ENCODE peak calls at places on chromosome 13, in nine cellular contexts. U is CD8-positive, alpha-beta memory T cell; Y is colonic mucosa; I is heart right ventricle; A is GM23338; F is CD4-positive, CD25-positive, alpha-beta regulatory T cell; G is upper lobe of right lung; H is cardiac muscle cell; J is mammary epithelial cell. W is an unnamed sample.

GRCh38 chr13:24313449-24313848 is 4.1 kb downstream of the C1QTNF9 start:
- DNase-seq in U (no peak), Y (no peak), I (no peak), A (peak; percentile 25), F (no peak), G (no peak), H (peak; percentile 35), J (no peak), W (no peak)

GRCh38 chr13:111490611-111491010 is 170.2 kb downstream of the TEX29 start:
- DNase-seq in U (no peak), Y (no peak), I (no peak), A (no peak), F (no peak), G (peak; percentile 21), H (no peak), J (no peak), W (no peak)

GRCh38 chr13:97239943-97240788 is 18.0 kb downstream of the MBNL2 start:
- DNase-seq in U (no peak), Y (peak; percentile 65), I (no peak), A (no peak), F (no peak), G (no peak), H (no peak), J (no peak), W (no peak)

GRCh38 chr13:30415430-30416030 is 6.8 kb upstream of the UBE2L5 start:
- DNase-seq in U (no peak), Y (no peak), I (no peak), A (no peak), F (peak; percentile 57), G (no peak), H (no peak), J (no peak), W (no peak)

GRCh38 chr13:110499621-110500281 is 61.8 kb downstream of the RAB20 start:
- DNase-seq in U (no peak), Y (no peak), I (no peak), A (no peak), F (no peak), G (no peak), H (no peak), J (no peak), W (no peak)

GRCh38 chr13:94415484-94415883 is 64.0 kb downstream of the DCT start:
- DNase-seq in U (no peak), Y (no peak), I (no peak), A (no peak), F (no peak), G (no peak), H (no peak), J (no peak), W (no peak)

GRCh38 chr13:30256713-30257432 is 50.5 kb downstream of the KATNAL1 start:
- DNase-seq in U (no peak), Y (no peak), I (no peak), A (peak; percentile 11), F (no peak), G (no peak), H (peak; percentile 23), J (no peak), W (no peak)

GRCh38 chr13:30313307-30313706 is 6.0 kb upstream of the KATNAL1 start:
- DNase-seq in U (no peak), Y (no peak), I (no peak), A (no peak), F (no peak), G (no peak), H (no peak), J (no peak), W (no peak)

GRCh38 chr13:94178625-94179244 is 300.7 kb downstream of the DCT start:
- DNase-seq in U (no peak), Y (no peak), I (no peak), A (no peak), F (no peak), G (no peak), H (no peak), J (no peak), W (no peak)

GRCh38 chr13:44273991-44274810 is 99.4 kb upstream of the SERP2 start:
- DNase-seq in U (peak; percentile 78), Y (no peak), I (no peak), A (no peak), F (peak; percentile 90), G (no peak), H (peak; percentile 52), J (no peak), W (peak; percentile 6)

GRCh38 chr13:36526897-36527296 is 94.6 kb downstream of the CCNA1 start:
- DNase-seq in U (no peak), Y (no peak), I (no peak), A (peak; percentile 21), F (no peak), G (peak; percentile 71), H (no peak), J (peak; percentile 47), W (no peak)

GRCh38 chr13:45242070-45242469 is 41.2 kb upstream of the KCTD4 start:
- DNase-seq in U (no peak), Y (no peak), I (no peak), A (no peak), F (no peak), G (no peak), H (peak; percentile 64), J (peak; percentile 57), W (no peak)

GRCh38 chr13:44108345-44108858 is 228.7 kb downstream of the LACC1 start:
- DNase-seq in U (no peak), Y (peak; percentile 89), I (peak; percentile 53), A (no peak), F (no peak), G (no peak), H (peak; percentile 5), J (peak; percentile 43), W (no peak)

GRCh38 chr13:99870541-99870940 is 101.0 kb downstream of the ZIC5 start:
- DNase-seq in U (no peak), Y (no peak), I (no peak), A (no peak), F (no peak), G (no peak), H (no peak), J (no peak), W (no peak)

GRCh38 chr13:110398564-110399507 is 91.8 kb downstream of the COL4A2 start:
- DNase-seq in U (no peak), Y (no peak), I (no peak), A (no peak), F (no peak), G (no peak), H (peak; percentile 85), J (no peak), W (no peak)

GRCh38 chr13:94481966-94482365 is 2.5 kb upstream of the DCT start:
- DNase-seq in U (no peak), Y (no peak), I (no peak), A (no peak), F (no peak), G (no peak), H (peak; percentile 87), J (peak; percentile 35), W (no peak)

GRCh38 chr13:81395368-81395767 is 1054.4 kb upstream of the SPRY2 start:
- DNase-seq in U (no peak), Y (peak; percentile 75), I (no peak), A (peak; percentile 79), F (no peak), G (no peak), H (peak; percentile 5), J (no peak), W (no peak)

GRCh38 chr13:98537740-98538139 is 39.2 kb downstream of the STK24 start:
- DNase-seq in U (no peak), Y (no peak), I (no peak), A (no peak), F (no peak), G (no peak), H (no peak), J (no peak), W (no peak)
- H3K4me1 ChIP-seq in U (peaks cover 89% of the 10 kb centered on the region), Y (peaks cover 18% of the 10 kb centered on the region), I (peaks cover 42% of the 10 kb centered on the region), A (peaks cover 41% of the 10 kb centered on the region), F (peaks cover 82% of the 10 kb centered on the region), G (peaks cover 49% of the 10 kb centered on the region), H (peaks cover 26% of the 10 kb centered on the region), J (peaks cover 25% of the 10 kb centered on the region), W (peaks cover 72% of the 10 kb centered on the region)

GRCh38 chr13:112984501-112984900 is 15.5 kb downstream of the MCF2L start:
- DNase-seq in U (no peak), Y (no peak), I (no peak), A (no peak), F (no peak), G (no peak), H (no peak), J (no peak), W (no peak)
- H3K4me3 ChIP-seq in U (no peak overlapping the region), Y (peak overlapping the region; percentile 30), I (peak overlapping the region; percentile 10), A (no peak overlapping the region), F (no peak overlapping the region), G (no peak overlapping the region), H (no peak overlapping the region), J (no peak overlapping the region), W (no peak overlapping the region)

GRCh38 chr13:48112896-48113525 is 18.1 kb upstream of the MED4 start:
- DNase-seq in U (no peak), Y (no peak), I (no peak), A (no peak), F (no peak), G (no peak), H (no peak), J (peak; percentile 79), W (no peak)

GRCh38 chr13:48108106-48108505 is 13.2 kb upstream of the MED4 start:
- DNase-seq in U (no peak), Y (no peak), I (no peak), A (no peak), F (no peak), G (no peak), H (no peak), J (no peak), W (no peak)

GRCh38 chr13:48110930-48111721 is 16.2 kb upstream of the MED4 start:
- DNase-seq in U (no peak), Y (no peak), I (peak; percentile 39), A (no peak), F (no peak), G (no peak), H (peak; percentile 86), J (peak; percentile 27), W (no peak)

DNA sequence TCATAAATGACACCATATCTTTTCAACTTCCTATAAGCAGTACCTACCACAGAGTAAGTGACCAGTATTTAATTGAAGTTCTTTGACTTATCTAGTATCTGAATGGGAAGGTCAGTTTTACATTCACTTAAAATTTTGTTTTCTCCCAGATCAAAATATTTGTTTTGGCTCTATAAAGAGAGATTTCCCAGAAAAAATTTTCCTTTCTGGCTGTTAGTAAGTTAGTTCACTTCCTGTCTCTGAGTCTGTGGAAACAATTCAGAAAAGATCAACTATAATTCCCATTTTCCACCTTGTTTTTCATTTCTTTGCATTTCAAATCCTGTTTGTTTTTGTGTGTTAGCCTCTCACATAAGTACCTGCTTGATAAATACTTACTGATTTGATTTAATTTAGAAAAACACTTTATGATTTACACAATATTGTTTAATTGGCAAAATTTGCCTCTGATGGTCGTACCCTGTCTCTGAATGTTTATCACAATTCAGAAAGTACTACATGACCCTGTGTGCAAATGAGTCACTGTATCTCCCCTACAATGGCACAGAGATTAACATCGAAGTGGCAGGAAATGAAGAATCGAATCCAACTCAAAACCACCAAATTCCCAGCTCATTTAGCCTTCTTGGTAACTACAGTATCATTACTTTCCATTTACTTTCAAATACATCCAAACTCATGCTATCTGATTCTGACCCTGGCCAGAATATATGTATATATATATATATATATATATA is 15.4 kb upstream of the MED4 start:
- DNase-seq in U (no peak), Y (no peak), I (no peak), A (no peak), F (no peak), G (no peak), H (peak; percentile 52), J (peak; percentile 42), W (no peak)
- H3K27me3 ChIP-seq in U (no peaks in the 10 kb centered on the region), Y (no peaks in the 10 kb centered on the region), I (no peaks in the 10 kb centered on the region), A (no peaks in the 10 kb centered on the region), F (peaks cover 6% of the 10 kb centered on the region), G (no peaks in the 10 kb centered on the region), H (no peaks in the 10 kb centered on the region), J (no peaks in the 10 kb centered on the region), W (no peaks in the 10 kb centered on the region)

GRCh38 chr13:27186295-27186694 is 14.7 kb upstream of the USP12 start:
- DNase-seq in U (no peak), Y (no peak), I (no peak), A (no peak), F (no peak), G (no peak), H (no peak), J (peak; percentile 59), W (no peak)
- H3K4me1 ChIP-seq in U (no peaks in the 10 kb centered on the region), Y (no peaks in the 10 kb centered on the region), I (peaks cover 11% of the 10 kb centered on the region), A (peaks cover 4% of the 10 kb centered on the region), F (no peaks in the 10 kb centered on the region), G (no peaks in the 10 kb centered on the region), H (peaks cover 4% of the 10 kb centered on the region), J (no peaks in the 10 kb centered on the region), W (no peaks in the 10 kb centered on the region)